ENCODE peak calls at places on chromosomes 13 and 19, in seven cellular contexts. One of them, this sample, is unnamed.

GRCh38 chr19:7811989-7812388 is 18.0 kb upstream of the EVI5L start:
- DNase-seq in heart right ventricle: no peak
- DNase-seq in putamen: no peak
- DNase-seq in NCI-H345: no peak
- DNase-seq in stimulated activated CD4-positive, alpha-beta T cell treated with anti-CD3 and anti-CD28 coated beads, TNF-alpha, amount 100 ng/mL, for 1 hour: no peak
- DNase-seq in endothelial cell: no peak
- DNase-seq in WTC11: no peak
- DNase-seq in this sample: no peak

GRCh38 chr13:49791753-49792549 is 531 bp downstream of the KPNA3 start:
- DNase-seq in putamen: peak; percentile 38
- DNase-seq in endothelial cell: peak; percentile 54
- DNase-seq in NCI-H345: peak; percentile 0
- DNase-seq in stimulated activated CD4-positive, alpha-beta T cell treated with anti-CD3 and anti-CD28 coated beads, TNF-alpha, amount 100 ng/mL, for 1 hour: peak; percentile 15
- DNase-seq in heart right ventricle: peak; percentile 56
- DNase-seq in WTC11: peak; percentile 50
- DNase-seq in this sample: no peak

GRCh38 chr13:56424246-56424645 is 716.5 kb upstream of the PRR20A start:
- DNase-seq in stimulated activated CD4-positive, alpha-beta T cell treated with anti-CD3 and anti-CD28 coated beads, TNF-alpha, amount 100 ng/mL, for 1 hour: no peak
- DNase-seq in WTC11: no peak
- DNase-seq in NCI-H345: no peak
- DNase-seq in endothelial cell: no peak
- DNase-seq in putamen: no peak
- DNase-seq in heart right ventricle: no peak
- DNase-seq in this sample: no peak

GRCh38 chr13:44685641-44686040 is 109.5 kb upstream of the TSC22D1 start:
- DNase-seq in NCI-H345: no peak
- DNase-seq in endothelial cell: no peak
- DNase-seq in stimulated activated CD4-positive, alpha-beta T cell treated with anti-CD3 and anti-CD28 coated beads, TNF-alpha, amount 100 ng/mL, for 1 hour: no peak
- DNase-seq in WTC11: no peak
- DNase-seq in heart right ventricle: no peak
- DNase-seq in putamen: no peak
- DNase-seq in this sample: no peak

GRCh38 chr13:98707309-98707999 is 45.0 kb downstream of the SLC15A1 start:
- DNase-seq in endothelial cell: no peak
- DNase-seq in heart right ventricle: no peak
- DNase-seq in WTC11: no peak
- DNase-seq in stimulated activated CD4-positive, alpha-beta T cell treated with anti-CD3 and anti-CD28 coated beads, TNF-alpha, amount 100 ng/mL, for 1 hour: no peak
- DNase-seq in NCI-H345: no peak
- DNase-seq in putamen: no peak
- DNase-seq in this sample: no peak

GRCh38 chr13:114043421-114044053 is 69.7 kb upstream of the C13orf46 start:
- DNase-seq in WTC11: no peak
- DNase-seq in NCI-H345: no peak
- DNase-seq in stimulated activated CD4-positive, alpha-beta T cell treated with anti-CD3 and anti-CD28 coated beads, TNF-alpha, amount 100 ng/mL, for 1 hour: no peak
- DNase-seq in endothelial cell: peak; percentile 55
- DNase-seq in heart right ventricle: no peak
- DNase-seq in putamen: no peak
- DNase-seq in this sample: no peak

GRCh38 chr13:104196611-104197010 is 1130.4 kb upstream of the SLC10A2 start:
- DNase-seq in stimulated activated CD4-positive, alpha-beta T cell treated with anti-CD3 and anti-CD28 coated beads, TNF-alpha, amount 100 ng/mL, for 1 hour: no peak
- DNase-seq in endothelial cell: no peak
- DNase-seq in heart right ventricle: no peak
- DNase-seq in NCI-H345: no peak
- DNase-seq in WTC11: no peak
- DNase-seq in putamen: no peak
- DNase-seq in this sample: no peak

GRCh38 chr13:73039201-73040108 is 19.4 kb upstream of the KLF5 start:
- DNase-seq in NCI-H345: peak; percentile 37
- DNase-seq in putamen: peak; percentile 29
- DNase-seq in heart right ventricle: no peak
- DNase-seq in endothelial cell: no peak
- DNase-seq in WTC11: no peak
- DNase-seq in stimulated activated CD4-positive, alpha-beta T cell treated with anti-CD3 and anti-CD28 coated beads, TNF-alpha, amount 100 ng/mL, for 1 hour: no peak
- DNase-seq in this sample: no peak

GRCh38 chr19:38944981-38945506 is 14.3 kb downstream of the MRPS12 start:
- DNase-seq in WTC11: peak; percentile 29
- DNase-seq in NCI-H345: peak; percentile 17
- DNase-seq in endothelial cell: no peak
- DNase-seq in putamen: no peak
- DNase-seq in stimulated activated CD4-positive, alpha-beta T cell treated with anti-CD3 and anti-CD28 coated beads, TNF-alpha, amount 100 ng/mL, for 1 hour: no peak
- DNase-seq in heart right ventricle: no peak
- DNase-seq in this sample: no peak

GRCh38 chr13:76836311-76836710 is 49.9 kb downstream of the KCTD12 start:
- DNase-seq in endothelial cell: no peak
- DNase-seq in heart right ventricle: no peak
- DNase-seq in stimulated activated CD4-positive, alpha-beta T cell treated with anti-CD3 and anti-CD28 coated beads, TNF-alpha, amount 100 ng/mL, for 1 hour: no peak
- DNase-seq in WTC11: no peak
- DNase-seq in putamen: no peak
- DNase-seq in NCI-H345: no peak
- DNase-seq in this sample: no peak

GRCh38 chr19:18254546-18255500 is 19.4 kb downstream of the IQCN start:
- DNase-seq in endothelial cell: no peak
- DNase-seq in heart right ventricle: no peak
- DNase-seq in putamen: no peak
- DNase-seq in stimulated activated CD4-positive, alpha-beta T cell treated with anti-CD3 and anti-CD28 coated beads, TNF-alpha, amount 100 ng/mL, for 1 hour: no peak
- DNase-seq in WTC11: peak; percentile 59
- DNase-seq in NCI-H345: peak; percentile 35
- DNase-seq in this sample: no peak

GRCh38 chr13:105142556-105142955 is 1392.9 kb downstream of the EFNB2 start:
- DNase-seq in stimulated activated CD4-positive, alpha-beta T cell treated with anti-CD3 and anti-CD28 coated beads, TNF-alpha, amount 100 ng/mL, for 1 hour: no peak
- DNase-seq in putamen: no peak
- DNase-seq in NCI-H345: no peak
- DNase-seq in heart right ventricle: no peak
- DNase-seq in WTC11: no peak
- DNase-seq in endothelial cell: no peak
- DNase-seq in this sample: no peak

GRCh38 chr19:11482384-11483050 is 1.7 kb upstream of the ELAVL3 start:
- DNase-seq in stimulated activated CD4-positive, alpha-beta T cell treated with anti-CD3 and anti-CD28 coated beads, TNF-alpha, amount 100 ng/mL, for 1 hour: peak; percentile 53
- DNase-seq in putamen: peak; percentile 83
- DNase-seq in heart right ventricle: peak; percentile 87
- DNase-seq in endothelial cell: peak; percentile 78
- DNase-seq in WTC11: peak; percentile 89
- DNase-seq in NCI-H345: peak; percentile 65
- DNase-seq in this sample: no peak

GRCh38 chr13:107099661-107100060 is 531.7 kb upstream of the ARGLU1 start:
- DNase-seq in WTC11: no peak
- DNase-seq in heart right ventricle: no peak
- DNase-seq in NCI-H345: no peak
- DNase-seq in endothelial cell: no peak
- DNase-seq in stimulated activated CD4-positive, alpha-beta T cell treated with anti-CD3 and anti-CD28 coated beads, TNF-alpha, amount 100 ng/mL, for 1 hour: no peak
- DNase-seq in putamen: no peak
- DNase-seq in this sample: no peak

GRCh38 chr19:40693150-40693788 is 2.8 kb upstream of the NUMBL start:
- DNase-seq in endothelial cell: no peak
- DNase-seq in stimulated activated CD4-positive, alpha-beta T cell treated with anti-CD3 and anti-CD28 coated beads, TNF-alpha, amount 100 ng/mL, for 1 hour: no peak
- DNase-seq in WTC11: no peak
- DNase-seq in heart right ventricle: no peak
- DNase-seq in putamen: no peak
- DNase-seq in NCI-H345: no peak
- DNase-seq in this sample: no peak

GRCh38 chr19:48445256-48445605 is 552 bp upstream of the GRWD1 start:
- DNase-seq in putamen: no peak
- DNase-seq in stimulated activated CD4-positive, alpha-beta T cell treated with anti-CD3 and anti-CD28 coated beads, TNF-alpha, amount 100 ng/mL, for 1 hour: no peak
- DNase-seq in heart right ventricle: no peak
- DNase-seq in endothelial cell: peak; percentile 48
- DNase-seq in NCI-H345: peak; percentile 66
- DNase-seq in WTC11: no peak
- DNase-seq in this sample: no peak

GRCh38 chr13:36601186-36601585 is 72.6 kb upstream of the SERTM1 start:
- DNase-seq in WTC11: no peak
- DNase-seq in heart right ventricle: no peak
- DNase-seq in putamen: no peak
- DNase-seq in endothelial cell: no peak
- DNase-seq in NCI-H345: no peak
- DNase-seq in stimulated activated CD4-positive, alpha-beta T cell treated with anti-CD3 and anti-CD28 coated beads, TNF-alpha, amount 100 ng/mL, for 1 hour: no peak
- DNase-seq in this sample: no peak

GRCh38 chr19:45577111-45577905 is 7.3 kb downstream of the OPA3 start:
- DNase-seq in heart right ventricle: peak; percentile 38
- DNase-seq in WTC11: no peak
- DNase-seq in endothelial cell: no peak
- DNase-seq in NCI-H345: no peak
- DNase-seq in putamen: no peak
- DNase-seq in stimulated activated CD4-positive, alpha-beta T cell treated with anti-CD3 and anti-CD28 coated beads, TNF-alpha, amount 100 ng/mL, for 1 hour: no peak
- DNase-seq in this sample: no peak

GRCh38 chr13:39419068-39419467 is 183.9 kb downstream of the LHFPL6 start:
- DNase-seq in WTC11: no peak
- DNase-seq in stimulated activated CD4-positive, alpha-beta T cell treated with anti-CD3 and anti-CD28 coated beads, TNF-alpha, amount 100 ng/mL, for 1 hour: no peak
- DNase-seq in putamen: no peak
- DNase-seq in NCI-H345: no peak
- DNase-seq in endothelial cell: no peak
- DNase-seq in heart right ventricle: no peak
- DNase-seq in this sample: no peak

GRCh38 chr19:48552406-48553322 is 692 bp downstream of the SULT2B1 start:
- DNase-seq in putamen: no peak
- DNase-seq in heart right ventricle: no peak
- DNase-seq in WTC11: no peak
- DNase-seq in stimulated activated CD4-positive, alpha-beta T cell treated with anti-CD3 and anti-CD28 coated beads, TNF-alpha, amount 100 ng/mL, for 1 hour: no peak
- DNase-seq in endothelial cell: no peak
- DNase-seq in NCI-H345: no peak
- DNase-seq in this sample: no peak

GRCh38 chr19:13765395-13766094 is 1.2 kb downstream of the MRI1 start:
- DNase-seq in putamen: no peak
- DNase-seq in WTC11: no peak
- DNase-seq in heart right ventricle: no peak
- DNase-seq in endothelial cell: no peak
- DNase-seq in NCI-H345: no peak
- DNase-seq in stimulated activated CD4-positive, alpha-beta T cell treated with anti-CD3 and anti-CD28 coated beads, TNF-alpha, amount 100 ng/mL, for 1 hour: no peak
- DNase-seq in this sample: no peak

GRCh38 chr13:20721454-20722357 is 18.2 kb downstream of the IL17D start:
- DNase-seq in NCI-H345: peak; percentile 57
- DNase-seq in WTC11: peak; percentile 62
- DNase-seq in stimulated activated CD4-positive, alpha-beta T cell treated with anti-CD3 and anti-CD28 coated beads, TNF-alpha, amount 100 ng/mL, for 1 hour: no peak
- DNase-seq in putamen: no peak
- DNase-seq in endothelial cell: peak; percentile 41
- DNase-seq in heart right ventricle: peak; percentile 60
- DNase-seq in this sample: no peak

GRCh38 chr13:27619711-27620376 is 485 bp downstream of the LNX2 start:
- DNase-seq in endothelial cell: peak; percentile 57
- DNase-seq in heart right ventricle: peak; percentile 54
- DNase-seq in NCI-H345: no peak
- DNase-seq in WTC11: no peak
- DNase-seq in putamen: peak; percentile 22
- DNase-seq in stimulated activated CD4-positive, alpha-beta T cell treated with anti-CD3 and anti-CD28 coated beads, TNF-alpha, amount 100 ng/mL, for 1 hour: no peak
- DNase-seq in this sample: no peak

GRCh38 chr13:45055902-45056648 is 64.2 kb upstream of the GTF2F2 start:
- DNase-seq in stimulated activated CD4-positive, alpha-beta T cell treated with anti-CD3 and anti-CD28 coated beads, TNF-alpha, amount 100 ng/mL, for 1 hour: no peak
- DNase-seq in NCI-H345: no peak
- DNase-seq in heart right ventricle: no peak
- DNase-seq in endothelial cell: no peak
- DNase-seq in WTC11: no peak
- DNase-seq in putamen: peak; percentile 49
- DNase-seq in this sample: no peak

GRCh38 chr13:114077938-114078335 is 54.5 kb downstream of the RASA3 start:
- DNase-seq in endothelial cell: peak; percentile 31
- DNase-seq in WTC11: no peak
- DNase-seq in heart right ventricle: no peak
- DNase-seq in stimulated activated CD4-positive, alpha-beta T cell treated with anti-CD3 and anti-CD28 coated beads, TNF-alpha, amount 100 ng/mL, for 1 hour: no peak
- DNase-seq in NCI-H345: no peak
- DNase-seq in putamen: no peak
- DNase-seq in this sample: no peak

GRCh38 chr19:39623946-39624345 is 21.6 kb downstream of the LGALS13 start:
- DNase-seq in heart right ventricle: no peak
- DNase-seq in NCI-H345: no peak
- DNase-seq in WTC11: peak; percentile 39
- DNase-seq in endothelial cell: no peak
- DNase-seq in putamen: no peak
- DNase-seq in stimulated activated CD4-positive, alpha-beta T cell treated with anti-CD3 and anti-CD28 coated beads, TNF-alpha, amount 100 ng/mL, for 1 hour: no peak
- DNase-seq in this sample: no peak

GRCh38 chr19:5943623-5944022 is 29.6 kb downstream of the CAPS start:
- DNase-seq in stimulated activated CD4-positive, alpha-beta T cell treated with anti-CD3 and anti-CD28 coated beads, TNF-alpha, amount 100 ng/mL, for 1 hour: no peak
- DNase-seq in endothelial cell: no peak
- DNase-seq in NCI-H345: no peak
- DNase-seq in putamen: no peak
- DNase-seq in WTC11: no peak
- DNase-seq in heart right ventricle: no peak
- DNase-seq in this sample: no peak

GRCh38 chr19:2500861-2501260 is 24.9 kb downstream of the GADD45B start:
- DNase-seq in heart right ventricle: no peak
- DNase-seq in putamen: no peak
- DNase-seq in stimulated activated CD4-positive, alpha-beta T cell treated with anti-CD3 and anti-CD28 coated beads, TNF-alpha, amount 100 ng/mL, for 1 hour: no peak
- DNase-seq in NCI-H345: no peak
- DNase-seq in WTC11: no peak
- DNase-seq in endothelial cell: no peak
- DNase-seq in this sample: no peak

GRCh38 chr13:39682310-39682709 is 26.8 kb downstream of the COG6 start:
- DNase-seq in WTC11: no peak
- DNase-seq in stimulated activated CD4-positive, alpha-beta T cell treated with anti-CD3 and anti-CD28 coated beads, TNF-alpha, amount 100 ng/mL, for 1 hour: no peak
- DNase-seq in endothelial cell: no peak
- DNase-seq in heart right ventricle: no peak
- DNase-seq in NCI-H345: no peak
- DNase-seq in putamen: no peak
- DNase-seq in this sample: no peak

GRCh38 chr13:36998624-36999041 is 507 bp downstream of the ALG5 start:
- DNase-seq in stimulated activated CD4-positive, alpha-beta T cell treated with anti-CD3 and anti-CD28 coated beads, TNF-alpha, amount 100 ng/mL, for 1 hour: no peak
- DNase-seq in WTC11: peak; percentile 24
- DNase-seq in endothelial cell: peak; percentile 25
- DNase-seq in NCI-H345: peak; percentile 36
- DNase-seq in putamen: peak; percentile 29
- DNase-seq in heart right ventricle: peak; percentile 26
- DNase-seq in this sample: no peak

GRCh38 chr13:96967248-96967745 is 27.0 kb downstream of the OXGR1 start:
- DNase-seq in endothelial cell: no peak
- DNase-seq in stimulated activated CD4-positive, alpha-beta T cell treated with anti-CD3 and anti-CD28 coated beads, TNF-alpha, amount 100 ng/mL, for 1 hour: no peak
- DNase-seq in putamen: no peak
- DNase-seq in NCI-H345: no peak
- DNase-seq in WTC11: no peak
- DNase-seq in heart right ventricle: no peak
- DNase-seq in this sample: no peak

GRCh38 chr19:14147797-14148605 is 11.6 kb upstream of the ASF1B start:
- DNase-seq in WTC11: peak; percentile 74
- DNase-seq in heart right ventricle: peak; percentile 79
- DNase-seq in stimulated activated CD4-positive, alpha-beta T cell treated with anti-CD3 and anti-CD28 coated beads, TNF-alpha, amount 100 ng/mL, for 1 hour: no peak
- DNase-seq in NCI-H345: no peak
- DNase-seq in putamen: peak; percentile 63
- DNase-seq in endothelial cell: peak; percentile 80
- DNase-seq in this sample: peak; percentile 23

GRCh38 chr13:113546571-113547247 is 37.8 kb upstream of the TFDP1 start:
- DNase-seq in NCI-H345: no peak
- DNase-seq in endothelial cell: no peak
- DNase-seq in heart right ventricle: peak; percentile 58
- DNase-seq in WTC11: no peak
- DNase-seq in putamen: peak; percentile 14
- DNase-seq in stimulated activated CD4-positive, alpha-beta T cell treated with anti-CD3 and anti-CD28 coated beads, TNF-alpha, amount 100 ng/mL, for 1 hour: no peak
- DNase-seq in this sample: no peak

GRCh38 chr19:56356944-56357343 is 36.4 kb downstream of the ZNF582 start:
- DNase-seq in heart right ventricle: no peak
- DNase-seq in endothelial cell: no peak
- DNase-seq in WTC11: no peak
- DNase-seq in stimulated activated CD4-positive, alpha-beta T cell treated with anti-CD3 and anti-CD28 coated beads, TNF-alpha, amount 100 ng/mL, for 1 hour: no peak
- DNase-seq in putamen: no peak
- DNase-seq in NCI-H345: no peak
- DNase-seq in this sample: no peak